ENCODE peak calls at places on chromosomes 6 and 20, in ten cellular contexts. W is Peyer's patch, Y is adrenal gland, F is prostate gland, H is A549, S is IMR-90, X is uterus, A is breast epithelium, L is heart left ventricle, E is gastrocnemius medialis. R is an unnamed sample.

GRCh38 chr20:57688864-57689263 is 21.0 kb downstream of the PMEPA1 start:
- DNase-seq in L (peak; percentile 58), A (no peak), H (no peak), F (no peak), Y (no peak), E (no peak), S (no peak), W (no peak), X (no peak), R (no peak)

GRCh38 chr6:28597217-28597835 is 71.6 kb downstream of the GPX5 start:
- DNase-seq in E (no peak), A (no peak), F (no peak), X (peak; percentile 23), W (no peak), L (no peak), H (peak; percentile 46), S (peak; percentile 68), Y (no peak), R (no peak)

GRCh38 chr6:75201901-75202672 is 3.8 kb downstream of the COL12A1 start:
- DNase-seq in Y (no peak), F (no peak), L (peak; percentile 31), H (no peak), E (peak; percentile 23), X (peak; percentile 62), S (peak; percentile 30), W (no peak), A (peak; percentile 58), R (no peak)

GRCh38 chr20:61254881-61255589 is 3.0 kb downstream of the CDH4 start:
- DNase-seq in H (no peak), L (no peak), S (peak; percentile 57), E (no peak), W (no peak), X (no peak), F (no peak), A (no peak), Y (no peak), R (no peak)

GRCh38 chr6:95923518-95923917 is 92.3 kb upstream of the FUT9 start:
- DNase-seq in L (no peak), E (no peak), A (no peak), H (no peak), Y (no peak), S (no peak), W (no peak), X (no peak), F (no peak), R (no peak)

GRCh38 chr6:144897441-144897921 is 612.3 kb downstream of the UTRN start:
- DNase-seq in F (no peak), W (no peak), X (no peak), A (no peak), L (no peak), E (no peak), S (peak; percentile 87), H (no peak), Y (no peak), R (no peak)

GRCh38 chr6:89413006-89413400 is 930 bp upstream of the RRAGD start:
- DNase-seq in Y (no peak), X (no peak), S (no peak), H (no peak), L (no peak), E (peak; percentile 25), W (no peak), F (peak; percentile 67), A (no peak), R (peak; percentile 18)

GRCh38 chr6:144908004-144908403 is 622.9 kb downstream of the UTRN start:
- DNase-seq in H (no peak), X (no peak), L (no peak), W (no peak), Y (no peak), F (no peak), A (no peak), S (peak; percentile 54), E (no peak), R (no peak)

GRCh38 chr6:47733879-47734558 is 35.6 kb downstream of the ADGRF4 start:
- DNase-seq in H (no peak), S (peak; percentile 4), X (no peak), W (no peak), Y (no peak), A (no peak), L (no peak), E (no peak), F (peak; percentile 13), R (no peak)

GRCh38 chr20:24106155-24106800 is 117.7 kb upstream of the GGTLC1 start:
- DNase-seq in A (no peak), W (no peak), H (no peak), F (no peak), Y (no peak), E (no peak), X (no peak), L (no peak), S (no peak), R (no peak)

GRCh38 chr6:51913265-51913664 is 174.1 kb downstream of the PKHD1 start:
- DNase-seq in E (no peak), S (no peak), W (no peak), F (no peak), L (no peak), H (no peak), Y (no peak), X (no peak), A (no peak), R (no peak)

GRCh38 chr6:53171605-53172467 is 23.2 kb upstream of the GCM1 start:
- DNase-seq in X (peak; percentile 84), L (peak; percentile 87), Y (peak; percentile 87), W (peak; percentile 93), H (peak; percentile 33), S (peak; percentile 73), E (peak; percentile 77), F (peak; percentile 82), A (peak; percentile 93), R (peak; percentile 97)

GRCh38 chr6:169243154-169243553 is 10.5 kb downstream of the THBS2 start:
- DNase-seq in E (no peak), S (no peak), F (no peak), A (no peak), Y (no peak), W (no peak), L (no peak), X (no peak), H (no peak), R (no peak)

GRCh38 chr6:150596439-150596838 is 3.2 kb upstream of the PLEKHG1 start:
- DNase-seq in X (no peak), W (no peak), A (no peak), F (no peak), L (no peak), S (no peak), E (no peak), H (no peak), Y (no peak), R (no peak)
- TF ChIP-seq POLR2A in X (no peak), W (no peak), A (no peak), F (no peak), L (no peak), S (no peak), E (no peak), H (no peak), Y (no peak), R (no peak)

DNA sequence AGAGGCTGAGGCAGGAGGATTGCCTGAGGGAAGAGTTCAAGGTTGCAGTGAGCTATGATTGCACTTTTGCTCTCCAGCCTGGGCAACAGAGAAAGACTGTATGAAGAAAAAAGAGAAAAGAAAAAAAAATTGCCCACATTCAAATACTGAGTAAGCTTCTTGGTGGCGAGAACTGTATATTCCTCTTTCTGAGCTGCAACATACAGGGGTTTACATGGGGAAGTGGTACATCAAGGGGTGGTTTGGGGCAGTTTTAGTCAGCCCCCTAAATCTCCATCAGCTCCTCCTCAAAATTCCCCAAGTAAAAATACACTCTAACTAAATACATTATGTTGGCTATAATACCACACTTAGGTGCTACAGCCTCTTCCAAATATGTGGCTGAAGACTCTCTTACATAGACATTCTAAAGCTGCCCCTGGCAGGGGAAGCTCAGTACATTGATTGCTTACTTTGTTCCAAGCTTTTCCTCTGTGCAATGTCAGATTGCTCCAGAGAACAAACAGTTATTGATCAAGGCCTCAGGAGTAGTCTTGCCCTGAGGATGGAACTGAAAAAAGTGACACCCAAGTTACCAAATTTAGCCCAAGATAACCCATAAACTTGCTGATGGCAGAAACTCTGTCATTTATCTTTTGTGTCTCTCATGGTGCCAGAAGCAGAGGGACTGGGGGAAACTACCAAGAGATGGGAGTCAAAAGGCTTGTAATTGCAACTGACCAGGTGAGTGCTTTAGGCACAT is 107.4 kb upstream of the RIPOR2 start:
- DNase-seq in H (no peak), A (no peak), F (no peak), W (no peak), S (no peak), Y (no peak), L (no peak), E (no peak), X (no peak), R (no peak)
- H3K4me3 ChIP-seq in H (no peak overlapping the region), A (no peak overlapping the region), F (no peak overlapping the region), W (no peak overlapping the region), S (no peak overlapping the region), Y (no peak overlapping the region), L (no peak overlapping the region), E (no peak overlapping the region), X (no peak overlapping the region), R (no peak overlapping the region)

GRCh38 chr20:44958276-44958675 is 1.9 kb downstream of the TOMM34 start:
- DNase-seq in L (no peak), S (no peak), W (no peak), X (no peak), H (no peak), Y (no peak), E (no peak), A (no peak), F (no peak), R (no peak)
- TF ChIP-seq CTCF in L (no peak), S (no peak), W (no peak), X (no peak), H (no peak), Y (no peak), E (no peak), A (no peak), F (no peak), R (no peak)

GRCh38 chr6:43778976-43779863 is 9.2 kb downstream of the VEGFA start:
- DNase-seq in Y (no peak), S (no peak), W (no peak), A (no peak), X (no peak), E (no peak), H (no peak), L (no peak), F (no peak), R (no peak)
- TF ChIP-seq POLR2A in Y (no peak), S (peak; percentile 16), W (no peak), A (no peak), X (no peak), E (no peak), H (no peak), L (no peak), F (no peak), R (no peak)